ENCODE peak calls at places on chromosomes 11 and 22, in five cellular contexts. One of them, this sample, is unnamed.

GRCh38 chr11:87454246-87454645 is 416.5 kb downstream of the TMEM135 start:
- DNase-seq in tibial nerve: no peak
- DNase-seq in SJSA1: no peak
- DNase-seq in sigmoid colon: no peak
- DNase-seq in Panc1: no peak
- DNase-seq in this sample: no peak

GRCh38 chr11:105929381-105929955 is 92.6 kb downstream of the MSANTD4 start:
- DNase-seq in Panc1: no peak
- DNase-seq in tibial nerve: no peak
- DNase-seq in sigmoid colon: no peak
- DNase-seq in SJSA1: no peak
- DNase-seq in this sample: no peak

GRCh38 chr11:122040476-122040875 is 75.5 kb downstream of the BLID start:
- DNase-seq in tibial nerve: no peak
- DNase-seq in Panc1: no peak
- DNase-seq in SJSA1: no peak
- DNase-seq in sigmoid colon: no peak
- DNase-seq in this sample: no peak

GRCh38 chr22:26479792-26480610 is 3.6 kb downstream of the HPS4 start:
- DNase-seq in tibial nerve: no peak
- DNase-seq in sigmoid colon: no peak
- DNase-seq in Panc1: no peak
- DNase-seq in SJSA1: no peak
- DNase-seq in this sample: no peak

GRCh38 chr11:118168751-118169150 is 7.7 kb downstream of the SCN2B start:
- DNase-seq in Panc1: no peak
- DNase-seq in SJSA1: no peak
- DNase-seq in sigmoid colon: no peak
- DNase-seq in tibial nerve: no peak
- DNase-seq in this sample: no peak

GRCh38 chr22:17816649-17817048 is 42.4 kb upstream of the BID start:
- DNase-seq in tibial nerve: no peak
- DNase-seq in Panc1: no peak
- DNase-seq in SJSA1: no peak
- DNase-seq in sigmoid colon: no peak
- DNase-seq in this sample: no peak

GRCh38 chr11:111059726-111060125 is 185.8 kb upstream of the POU2AF2 start:
- DNase-seq in SJSA1: no peak
- DNase-seq in tibial nerve: no peak
- DNase-seq in Panc1: no peak
- DNase-seq in sigmoid colon: no peak
- DNase-seq in this sample: peak; percentile 72

GRCh38 chr22:29751139-29751538 is 15.7 kb downstream of the ZMAT5 start:
- DNase-seq in SJSA1: no peak
- DNase-seq in tibial nerve: no peak
- DNase-seq in Panc1: no peak
- DNase-seq in sigmoid colon: no peak
- DNase-seq in this sample: no peak

GRCh38 chr22:50129121-50129734 is 39.4 kb downstream of the MOV10L1 start:
- DNase-seq in sigmoid colon: no peak
- DNase-seq in Panc1: no peak
- DNase-seq in tibial nerve: no peak
- DNase-seq in SJSA1: peak; percentile 67
- DNase-seq in this sample: no peak

GRCh38 chr11:103633037-103633788 is 403.2 kb upstream of the DDI1 start:
- DNase-seq in tibial nerve: no peak
- DNase-seq in SJSA1: no peak
- DNase-seq in sigmoid colon: no peak
- DNase-seq in Panc1: no peak
- DNase-seq in this sample: no peak

GRCh38 chr11:48900131-48900800 is 83.4 kb downstream of the TRIM51G start:
- DNase-seq in Panc1: no peak
- DNase-seq in tibial nerve: no peak
- DNase-seq in SJSA1: peak; percentile 32
- DNase-seq in sigmoid colon: peak; percentile 43
- DNase-seq in this sample: no peak

GRCh38 chr11:69010361-69010891 is 2.6 kb downstream of the MRGPRF start:
- DNase-seq in sigmoid colon: peak; percentile 82
- DNase-seq in tibial nerve: no peak
- DNase-seq in SJSA1: peak; percentile 85
- DNase-seq in Panc1: no peak
- DNase-seq in this sample: peak; percentile 24

GRCh38 chr11:111494040-111494439 is 18.1 kb downstream of the BTG4 start:
- DNase-seq in sigmoid colon: no peak
- DNase-seq in Panc1: no peak
- DNase-seq in tibial nerve: no peak
- DNase-seq in SJSA1: no peak
- DNase-seq in this sample: no peak

GRCh38 chr11:1335811-1336761 is 26.7 kb upstream of the TOLLIP start:
- DNase-seq in SJSA1: no peak
- DNase-seq in Panc1: no peak
- DNase-seq in tibial nerve: peak; percentile 72
- DNase-seq in sigmoid colon: peak; percentile 93
- DNase-seq in this sample: peak; percentile 58

GRCh38 chr22:19121631-19122142 is 525 bp downstream of the DGCR2 start:
- DNase-seq in tibial nerve: peak; percentile 26
- DNase-seq in sigmoid colon: peak; percentile 80
- DNase-seq in SJSA1: no peak
- DNase-seq in Panc1: no peak
- DNase-seq in this sample: peak; percentile 25

GRCh38 chr11:3861698-3862097 is 6.2 kb downstream of the STIM1 start:
- DNase-seq in sigmoid colon: no peak
- DNase-seq in tibial nerve: no peak
- DNase-seq in Panc1: no peak
- DNase-seq in SJSA1: no peak
- DNase-seq in this sample: no peak

GRCh38 chr22:36771376-36772063 is 4.4 kb downstream of the IFT27 start:
- DNase-seq in tibial nerve: no peak
- DNase-seq in Panc1: no peak
- DNase-seq in SJSA1: no peak
- DNase-seq in sigmoid colon: peak; percentile 43
- DNase-seq in this sample: no peak

GRCh38 chr11:1425439-1425838 is 35.7 kb downstream of the BRSK2 start:
- DNase-seq in sigmoid colon: no peak
- DNase-seq in Panc1: no peak
- DNase-seq in tibial nerve: no peak
- DNase-seq in SJSA1: no peak
- DNase-seq in this sample: no peak

GRCh38 chr11:62496676-62497075 is 49.9 kb downstream of the AHNAK start:
- DNase-seq in tibial nerve: no peak
- DNase-seq in SJSA1: no peak
- DNase-seq in sigmoid colon: no peak
- DNase-seq in Panc1: no peak
- DNase-seq in this sample: no peak

GRCh38 chr11:70306586-70307033 is 36.1 kb downstream of the PPFIA1 start:
- DNase-seq in SJSA1: no peak
- DNase-seq in sigmoid colon: no peak
- DNase-seq in tibial nerve: no peak
- DNase-seq in Panc1: no peak
- DNase-seq in this sample: no peak

DNA sequence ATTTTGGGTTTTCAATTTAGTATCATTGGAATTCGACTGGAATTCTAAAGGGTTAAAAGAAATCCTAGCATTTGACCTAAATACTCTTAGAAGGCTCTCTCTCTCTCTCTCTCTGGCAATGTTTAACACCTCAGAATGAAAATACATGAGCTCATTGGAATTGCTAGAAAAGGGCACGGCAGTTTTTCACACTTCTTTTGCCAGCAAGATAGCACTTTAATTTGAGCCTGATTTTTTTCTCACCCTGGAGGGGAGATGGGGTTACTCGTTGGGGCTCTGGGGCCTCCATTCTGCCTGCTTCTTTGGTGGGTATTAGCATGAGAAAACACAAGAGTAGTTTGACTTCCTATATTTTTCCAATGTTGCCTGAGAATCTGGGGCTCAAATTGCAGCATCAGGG is 22.8 kb upstream of the CLMP start:
- DNase-seq in SJSA1: no peak
- DNase-seq in sigmoid colon: no peak
- DNase-seq in Panc1: no peak
- DNase-seq in tibial nerve: no peak
- DNase-seq in this sample: no peak
- H3K27ac ChIP-seq in SJSA1: peak overlapping the region; percentile 58
- H3K27ac ChIP-seq in sigmoid colon: no peak overlapping the region
- H3K27ac ChIP-seq in Panc1: no peak overlapping the region
- H3K27ac ChIP-seq in tibial nerve: no peak overlapping the region
- H3K27ac ChIP-seq in this sample: no peak overlapping the region

GRCh38 chr11:15976433-15977045 is 379.8 kb downstream of the SOX6 start:
- DNase-seq in SJSA1: peak; percentile 85
- DNase-seq in tibial nerve: no peak
- DNase-seq in sigmoid colon: no peak
- DNase-seq in Panc1: no peak
- DNase-seq in this sample: no peak

GRCh38 chr11:15981292-15981691 is 375.1 kb downstream of the SOX6 start:
- DNase-seq in Panc1: no peak
- DNase-seq in SJSA1: no peak
- DNase-seq in tibial nerve: no peak
- DNase-seq in sigmoid colon: no peak
- DNase-seq in this sample: no peak

GRCh38 chr11:15975742-15976141 is 380.6 kb downstream of the SOX6 start:
- DNase-seq in Panc1: no peak
- DNase-seq in sigmoid colon: no peak
- DNase-seq in tibial nerve: no peak
- DNase-seq in SJSA1: no peak
- DNase-seq in this sample: no peak

GRCh38 chr11:15972838-15973237 is 383.5 kb downstream of the SOX6 start:
- DNase-seq in tibial nerve: no peak
- DNase-seq in SJSA1: no peak
- DNase-seq in sigmoid colon: no peak
- DNase-seq in Panc1: no peak
- DNase-seq in this sample: no peak

GRCh38 chr11:15977116-15977515 is 379.2 kb downstream of the SOX6 start:
- DNase-seq in tibial nerve: no peak
- DNase-seq in sigmoid colon: no peak
- DNase-seq in SJSA1: no peak
- DNase-seq in Panc1: no peak
- DNase-seq in this sample: no peak
- H3K27ac ChIP-seq in tibial nerve: no peak overlapping the region
- H3K27ac ChIP-seq in sigmoid colon: no peak overlapping the region
- H3K27ac ChIP-seq in SJSA1: peak overlapping the region; percentile 80
- H3K27ac ChIP-seq in Panc1: no peak overlapping the region
- H3K27ac ChIP-seq in this sample: no peak overlapping the region

GRCh38 chr11:131254254-131254653 is 116.2 kb upstream of the NTM start:
- DNase-seq in sigmoid colon: no peak
- DNase-seq in tibial nerve: no peak
- DNase-seq in SJSA1: no peak
- DNase-seq in Panc1: no peak
- DNase-seq in this sample: no peak
- H3K27ac ChIP-seq in sigmoid colon: no peak overlapping the region
- H3K27ac ChIP-seq in tibial nerve: no peak overlapping the region
- H3K27ac ChIP-seq in SJSA1: no peak overlapping the region
- H3K27ac ChIP-seq in Panc1: no peak overlapping the region
- H3K27ac ChIP-seq in this sample: no peak overlapping the region

GRCh38 chr11:46342237-46342636 is 5.0 kb upstream of the DGKZ start:
- DNase-seq in SJSA1: no peak
- DNase-seq in sigmoid colon: no peak
- DNase-seq in tibial nerve: no peak
- DNase-seq in Panc1: no peak
- DNase-seq in this sample: no peak
- H3K27ac ChIP-seq in SJSA1: no peak overlapping the region
- H3K27ac ChIP-seq in sigmoid colon: no peak overlapping the region
- H3K27ac ChIP-seq in tibial nerve: no peak overlapping the region
- H3K27ac ChIP-seq in Panc1: no peak overlapping the region
- H3K27ac ChIP-seq in this sample: peak overlapping the region; percentile 16

GRCh38 chr22:24564376-24565058 is 8.7 kb downstream of the SNRPD3 start:
- DNase-seq in SJSA1: no peak
- DNase-seq in Panc1: no peak
- DNase-seq in tibial nerve: no peak
- DNase-seq in sigmoid colon: no peak
- DNase-seq in this sample: no peak
- H3K27ac ChIP-seq in SJSA1: no peak overlapping the region
- H3K27ac ChIP-seq in Panc1: no peak overlapping the region
- H3K27ac ChIP-seq in tibial nerve: no peak overlapping the region
- H3K27ac ChIP-seq in sigmoid colon: no peak overlapping the region
- H3K27ac ChIP-seq in this sample: peak overlapping the region; percentile 29